ENCODE peak calls at places on chromosome 7, in seven cellular contexts. W is neuronal stem cell, L is suprapubic skin, R is sigmoid colon, F is tibial artery, G is thoracic aorta, E is H1. X is an unnamed sample. For H3K4me1, the result is how much of the 10 kb centered on the place peaks cover.

GRCh38 chr7:132757778-132758177 is 181.5 kb upstream of the PLXNA4 start:
- DNase-seq in E (no peak), W (no peak), L (no peak), F (no peak), G (no peak), R (no peak), X (no peak)

GRCh38 chr7:46835556-46835955 is 746.4 kb downstream of the TNS3 start:
- DNase-seq in R (no peak), F (no peak), L (no peak), W (no peak), G (no peak), E (no peak), X (no peak)

GRCh38 chr7:150961510-150962284 is 16.4 kb downstream of the KCNH2 start:
- DNase-seq in E (no peak), G (no peak), L (no peak), F (no peak), W (no peak), R (no peak), X (no peak)

GRCh38 chr7:98997836-98998235 is 119.5 kb downstream of the TRRAP start:
- DNase-seq in F (peak), G (no peak), E (no peak), R (no peak), L (peak), W (no peak), X (no peak)

GRCh38 chr7:74480861-74481417 is 27.2 kb downstream of the GTF2IRD1 start:
- DNase-seq in L (no peak), F (peak), W (no peak), G (no peak), E (no peak), R (peak), X (peak)

GRCh38 chr7:24842449-24843241 is 85.4 kb upstream of the GSDME start:
- DNase-seq in R (no peak), F (no peak), E (no peak), L (no peak), G (no peak), W (no peak), X (no peak)

GRCh38 chr7:155889636-155890508 is 77.6 kb upstream of the SHH start:
- DNase-seq in G (no peak), W (no peak), L (peak), F (peak), E (no peak), R (peak), X (peak)

GRCh38 chr7:73999664-74000420 is 28.1 kb upstream of the ELN start:
- DNase-seq in G (peak), L (no peak), F (peak), E (no peak), W (no peak), R (no peak), X (no peak)

GRCh38 chr7:86926732-86927131 is 132.7 kb downstream of the ELAPOR2 start:
- DNase-seq in F (no peak), L (no peak), R (no peak), E (no peak), W (peak), G (no peak), X (no peak)

GRCh38 chr7:148909560-148909959 is 25.5 kb upstream of the EZH2 start:
- DNase-seq in L (no peak), E (no peak), F (no peak), W (no peak), G (no peak), R (no peak), X (no peak)

GRCh38 chr7:95609277-95609971 is 13.1 kb upstream of the PDK4 start:
- DNase-seq in L (no peak), F (no peak), W (no peak), R (peak), G (no peak), E (no peak), X (no peak)

GRCh38 chr7:112112822-112113255 is 93.4 kb downstream of the DOCK4 start:
- DNase-seq in W (no peak), G (no peak), L (no peak), F (no peak), E (no peak), R (no peak), X (no peak)

GRCh38 chr7:107994366-107994765 is 8.6 kb downstream of the LAMB1 start:
- DNase-seq in E (no peak), L (no peak), G (no peak), F (no peak), W (no peak), R (no peak), X (no peak)
- H3K4me1 ChIP-seq in E (under half), L (under half), G (under half), F (under half), W (under half), R (under half), X (under half)

DNA sequence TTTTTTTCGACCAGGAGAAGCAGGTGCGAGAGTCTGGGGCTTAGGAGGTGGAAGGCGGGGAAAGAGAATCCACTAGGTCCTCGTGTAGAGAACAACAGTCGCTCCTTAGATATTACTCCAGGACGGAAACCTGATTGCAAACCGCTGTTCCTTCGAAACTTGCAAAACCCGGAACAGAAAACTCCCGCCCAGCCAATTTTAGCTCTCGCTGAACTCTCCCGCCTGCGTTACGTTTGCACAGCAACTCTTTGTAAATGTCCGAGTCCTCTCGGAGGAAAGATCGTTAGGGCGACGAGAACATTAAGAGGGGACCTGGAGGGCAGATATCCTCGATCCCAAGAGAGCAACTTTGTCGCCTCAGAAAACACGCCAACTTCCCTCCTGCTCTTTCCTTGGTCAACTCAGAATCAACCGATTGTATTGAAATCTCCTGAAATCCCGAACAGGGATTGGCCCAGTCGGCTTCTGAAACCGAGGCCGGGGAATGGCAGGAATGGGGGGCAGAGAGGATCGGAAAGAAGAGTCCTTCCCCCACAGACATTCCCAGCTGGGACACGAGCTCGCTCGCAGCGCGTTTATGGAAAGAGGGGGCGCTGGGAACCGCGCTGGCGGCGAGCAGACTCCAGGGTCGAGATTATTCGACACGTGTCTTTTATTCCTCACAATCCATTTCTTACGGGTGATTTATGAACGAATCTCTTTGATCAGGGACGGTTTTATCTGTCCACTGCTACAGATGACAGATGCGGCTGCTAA is 9.9 kb downstream of the TWIST1 start:
- DNase-seq in W (peak), E (peak), G (no peak), F (peak), L (peak), R (peak), X (no peak)
- H3K4me1 ChIP-seq in W (under half), E (under half), G (under half), F (under half), L (under half), R (under half), X (under half)

GRCh38 chr7:27908534-27909165 is 168.7 kb downstream of the TAX1BP1 start:
- DNase-seq in E (no peak), W (no peak), L (no peak), F (no peak), R (no peak), G (no peak), X (no peak)
- H3K4me1 ChIP-seq in E (under half), W (under half), L (under half), F (under half), R (under half), G (under half), X (under half)

GRCh38 chr7:10939237-10939910 is 34.3 kb upstream of the PHF14 start:
- DNase-seq in W (no peak), E (no peak), F (no peak), L (no peak), R (no peak), G (no peak), X (no peak)
- H3K4me1 ChIP-seq in W (under half), E (under half), F (under half), L (under half), R (under half), G (under half), X (under half)

GRCh38 chr7:100166317-100166940 is 2.0 kb downstream of the GAL3ST4 start:
- DNase-seq in F (no peak), W (no peak), L (no peak), R (peak), E (no peak), G (no peak), X (peak)
- H3K4me1 ChIP-seq in F (under half), W (under half), L (half or more), R (under half), E (under half), G (under half), X (under half)

GRCh38 chr7:116225860-116226259 is 15.5 kb downstream of the TES start:
- DNase-seq in L (no peak), G (no peak), W (no peak), E (no peak), F (no peak), R (no peak), X (no peak)

GRCh38 chr7:116224492-116225098 is 14.3 kb downstream of the TES start:
- DNase-seq in G (no peak), W (no peak), F (no peak), E (no peak), R (no peak), L (no peak), X (no peak)

GRCh38 chr7:116228241-116228640 is 17.9 kb downstream of the TES start:
- DNase-seq in W (no peak), F (no peak), R (no peak), L (no peak), E (no peak), G (no peak), X (no peak)

GRCh38 chr7:116227678-116228239 is 17.4 kb downstream of the TES start:
- DNase-seq in W (no peak), R (no peak), L (no peak), G (no peak), E (no peak), F (no peak), X (no peak)

DNA sequence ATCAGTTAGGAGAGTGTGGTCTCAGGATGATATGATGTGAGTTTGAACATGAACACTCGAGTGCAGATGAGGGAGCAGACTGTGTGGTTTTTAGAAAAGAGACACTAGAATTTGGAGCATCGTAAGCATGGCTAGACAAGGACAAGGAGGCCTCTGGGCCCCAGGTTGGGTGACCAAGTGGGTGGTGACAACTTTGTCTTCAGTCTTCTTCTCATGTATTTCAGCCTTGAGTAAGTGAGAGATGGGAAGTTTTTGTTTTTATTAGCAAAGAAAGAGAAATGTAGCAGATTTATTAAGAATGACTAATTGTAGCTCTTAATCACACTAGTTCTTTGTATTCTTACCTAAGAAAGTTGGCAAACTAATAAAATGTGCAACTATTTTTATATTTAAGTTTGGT is 16.3 kb downstream of the TES start:
- DNase-seq in G (no peak), W (no peak), L (no peak), F (no peak), R (no peak), E (no peak), X (no peak)
- H3K4me1 ChIP-seq in G (half or more), W (under half), L (under half), F (under half), R (under half), E (under half), X (under half)

GRCh38 chr7:101956130-101956529 is 138.7 kb downstream of the CUX1 start:
- DNase-seq in E (no peak), R (no peak), W (no peak), G (no peak), L (no peak), F (no peak), X (no peak)
- H3K4me1 ChIP-seq in E (under half), R (under half), W (under half), G (under half), L (under half), F (under half), X (under half)

GRCh38 chr7:55498142-55498541 is 74.2 kb downstream of the VOPP1 start:
- DNase-seq in R (no peak), W (no peak), F (no peak), L (no peak), G (no peak), E (no peak), X (no peak)

GRCh38 chr7:55497521-55497920 is 74.8 kb downstream of the VOPP1 start:
- DNase-seq in L (no peak), R (no peak), W (no peak), G (no peak), E (no peak), F (peak), X (no peak)

GRCh38 chr7:55498770-55499169 is 73.5 kb downstream of the VOPP1 start:
- DNase-seq in F (peak), E (no peak), R (no peak), G (no peak), L (no peak), W (no peak), X (no peak)

GRCh38 chr7:55500117-55500516 is 72.2 kb downstream of the VOPP1 start:
- DNase-seq in W (no peak), G (no peak), R (no peak), E (no peak), L (no peak), F (no peak), X (no peak)

GRCh38 chr7:55499591-55499990 is 72.7 kb downstream of the VOPP1 start:
- DNase-seq in L (no peak), R (no peak), W (no peak), E (no peak), F (no peak), G (no peak), X (no peak)
- H3K4me1 ChIP-seq in L (under half), R (under half), W (under half), E (under half), F (under half), G (under half), X (under half)

X was measured in upper lobe of right lung.